ENCODE peak calls at places on chromosomes 11 and 22, in nine cellular contexts. G is HepG2, F is endothelial cell of umbilical vein, U is breast epithelium, R is SK-N-SH, J is stomach, N is transverse colon, W is sigmoid colon, B is K562. E is an unnamed sample. For H3K4me1, the result is how much of the 10 kb centered on the place peaks cover.

GRCh38 chr11:2891291-2891690 is 5.7 kb upstream of the CDKN1C start:
- DNase-seq in N (no peak), G (no peak), F (no peak), B (peak), J (no peak), W (no peak), R (peak), U (no peak), E (no peak)

GRCh38 chr11:78690588-78690987 is 115.9 kb upstream of the NARS2 start:
- DNase-seq in B (no peak), G (no peak), R (no peak), J (no peak), U (no peak), W (no peak), F (no peak), N (no peak), E (no peak)

GRCh38 chr11:1297576-1298473 is 11.6 kb downstream of the TOLLIP start:
- DNase-seq in F (no peak), R (no peak), J (peak), U (no peak), G (no peak), N (peak), W (no peak), B (no peak), E (peak)

GRCh38 chr22:20495861-20496681 is 476 bp upstream of the KLHL22 start:
- DNase-seq in G (peak), F (peak), R (peak), U (peak), B (peak), N (peak), J (peak), W (peak), E (peak)

GRCh38 chr11:103436131-103436770 is 327.0 kb downstream of the DYNC2H1 start:
- DNase-seq in G (no peak), B (no peak), N (no peak), W (no peak), U (no peak), F (no peak), J (no peak), R (no peak), E (no peak)

GRCh38 chr11:36711104-36711825 is 113.2 kb upstream of the RAG2 start:
- DNase-seq in N (no peak), J (no peak), U (no peak), B (peak), R (no peak), F (no peak), G (peak), W (no peak), E (no peak)

GRCh38 chr11:58625826-58626460 is 3.5 kb downstream of the CNTF start:
- DNase-seq in F (no peak), J (no peak), N (no peak), W (no peak), U (no peak), B (no peak), R (no peak), G (no peak), E (no peak)

GRCh38 chr11:85281550-85281949 is 345.6 kb downstream of the DLG2 start:
- DNase-seq in F (no peak), B (no peak), G (no peak), N (no peak), J (no peak), U (no peak), W (no peak), R (no peak), E (no peak)

GRCh38 chr11:72985645-72986044 is 156.5 kb downstream of the FCHSD2 start:
- DNase-seq in J (no peak), R (no peak), W (no peak), G (peak), N (no peak), F (peak), B (no peak), U (no peak), E (no peak)

GRCh38 chr11:33635161-33635560 is 65.5 kb downstream of the C11orf91 start:
- DNase-seq in J (no peak), B (no peak), W (peak), U (no peak), G (no peak), F (no peak), N (no peak), R (no peak), E (peak)

GRCh38 chr11:7281083-7281482 is 29.4 kb downstream of the SYT9 start:
- DNase-seq in R (no peak), B (no peak), F (peak), G (peak), N (no peak), W (no peak), J (no peak), U (peak), E (no peak)

GRCh38 chr11:109849946-109850345 is 243.2 kb upstream of the ZC3H12C start:
- DNase-seq in W (no peak), G (no peak), U (no peak), N (no peak), B (no peak), J (no peak), F (no peak), R (no peak), E (no peak)

GRCh38 chr22:19353363-19354131 is 62.0 kb upstream of the CLTCL1 start:
- DNase-seq in W (no peak), B (no peak), G (no peak), R (no peak), U (no peak), N (no peak), J (no peak), F (no peak), E (no peak)

GRCh38 chr11:104124979-104125378 is 39.0 kb downstream of the PDGFD start:
- DNase-seq in U (no peak), W (no peak), N (no peak), B (no peak), F (peak), J (no peak), G (no peak), R (no peak), E (no peak)

GRCh38 chr11:116707250-116707649 is 65.5 kb downstream of the BUD13 start:
- DNase-seq in B (no peak), W (no peak), G (no peak), N (peak), U (no peak), R (no peak), J (peak), F (no peak), E (peak)

GRCh38 chr22:38071421-38072321 is 12.3 kb downstream of the SLC16A8 start:
- DNase-seq in J (no peak), N (no peak), G (no peak), F (no peak), B (no peak), U (no peak), R (peak), W (no peak), E (no peak)

GRCh38 chr11:69891421-69892236 is 72.4 kb upstream of the FGF3 start:
- DNase-seq in B (no peak), G (peak), R (no peak), F (no peak), N (peak), U (peak), W (no peak), J (peak), E (peak)

GRCh38 chr11:36035999-36036398 is 92.1 kb downstream of the LDLRAD3 start:
- DNase-seq in F (no peak), B (no peak), U (no peak), W (no peak), R (no peak), N (no peak), G (no peak), J (no peak), E (peak)

GRCh38 chr22:49132009-49132408 is 695.7 kb downstream of the BRD1 start:
- DNase-seq in J (no peak), B (no peak), U (no peak), F (no peak), W (peak), G (no peak), N (no peak), R (no peak), E (no peak)

GRCh38 chr22:26673485-26673884 is 16.1 kb downstream of the MIAT start:
- DNase-seq in R (no peak), F (no peak), B (peak), G (no peak), U (no peak), N (peak), W (no peak), J (no peak), E (no peak)

GRCh38 chr11:59437770-59438169 is 1.5 kb downstream of the OR5A1 start:
- DNase-seq in F (no peak), J (no peak), W (no peak), N (no peak), B (no peak), U (no peak), G (no peak), R (no peak), E (no peak)

GRCh38 chr11:12214751-12215150 is 104.4 kb downstream of the MICAL2 start:
- DNase-seq in J (no peak), N (no peak), W (no peak), B (no peak), R (no peak), G (no peak), U (no peak), F (no peak), E (no peak)

GRCh38 chr11:47412152-47412746 is 3.9 kb downstream of the SLC39A13 start:
- DNase-seq in U (no peak), G (no peak), N (peak), B (peak), W (peak), F (no peak), J (peak), R (peak), E (peak)

GRCh38 chr11:57276857-57277505 is 39.9 kb upstream of the APLNR start:
- DNase-seq in J (no peak), G (no peak), F (peak), N (no peak), U (no peak), B (no peak), W (no peak), R (no peak), E (no peak)

GRCh38 chr11:64718084-64718779 is 4.8 kb downstream of the NRXN2 start:
- DNase-seq in R (no peak), F (no peak), J (no peak), W (peak), U (no peak), N (no peak), G (no peak), B (no peak), E (no peak)

DNA sequence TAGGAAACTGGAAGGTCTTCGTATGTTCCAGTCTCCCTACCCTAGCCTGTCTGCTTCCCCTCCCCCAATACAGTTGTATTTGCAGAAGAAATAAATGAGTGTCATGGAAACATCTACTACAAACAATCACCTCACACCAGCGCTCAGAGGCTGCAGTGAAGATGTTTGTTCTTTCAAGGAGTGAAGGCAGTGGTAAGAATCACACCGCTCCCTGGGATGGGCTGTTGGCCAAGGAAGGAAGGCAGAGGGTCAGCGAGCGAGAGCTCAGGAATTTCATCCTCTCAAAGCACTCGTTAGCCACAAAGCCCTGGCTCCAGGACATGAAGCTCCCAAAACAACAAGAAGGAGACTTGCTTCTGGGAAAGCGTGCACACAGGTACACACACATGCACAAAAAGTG is 1.2 kb upstream of the IGSF9B start:
- DNase-seq in U (no peak), N (no peak), F (no peak), W (no peak), B (no peak), J (no peak), R (no peak), G (no peak), E (no peak)
- TF ChIP-seq POLR2AphosphoS5 in U (no peak), N (no peak), F (no peak), W (no peak), B (no peak), J (no peak), R (no peak), G (no peak), E (no peak)

GRCh38 chr22:40054486-40054885 is 59.7 kb downstream of the FAM83F start:
- DNase-seq in N (no peak), R (no peak), W (no peak), B (no peak), J (no peak), U (no peak), F (no peak), G (no peak), E (no peak)
- H3K4me1 ChIP-seq in N (under half), R (under half), W (under half), B (under half), J (under half), U (under half), F (under half), G (under half), E (under half)

DNA sequence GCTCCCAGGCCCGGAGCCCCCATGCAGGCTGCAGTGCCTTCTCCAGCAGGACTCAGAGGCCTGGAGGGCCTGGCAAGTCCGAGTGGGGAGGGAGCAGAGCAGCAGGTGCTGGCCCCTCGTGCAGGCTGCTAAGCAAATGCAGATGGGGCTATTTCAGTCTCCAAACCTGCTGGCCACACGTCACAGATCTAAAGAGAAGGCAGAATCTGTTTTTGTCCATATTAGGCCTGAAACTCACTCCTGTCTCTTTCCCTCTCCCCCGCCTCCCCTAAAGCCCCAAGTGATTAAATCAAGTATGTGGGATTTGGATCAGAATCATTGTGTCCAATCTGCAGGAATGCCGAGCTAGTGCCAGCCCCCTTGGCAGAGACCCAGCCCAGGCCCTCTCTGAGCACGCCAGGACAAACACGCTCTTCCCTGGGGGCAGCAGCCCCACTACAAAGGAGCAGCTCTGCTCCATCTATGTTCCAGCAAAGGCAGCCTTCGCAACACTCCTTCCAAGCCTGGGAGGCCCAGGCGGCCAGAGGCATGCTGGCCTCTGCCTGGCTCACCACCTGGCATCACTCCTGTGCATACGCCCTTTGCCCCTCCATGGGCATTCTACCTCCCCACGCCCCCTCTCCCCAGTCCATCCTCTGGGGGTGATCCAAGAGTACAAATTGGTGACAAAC is 26.5 kb downstream of the RPL27A start:
- DNase-seq in G (no peak), B (no peak), W (peak), J (peak), F (no peak), U (peak), R (peak), N (peak), E (peak)
- TF ChIP-seq POLR2AphosphoS5 in G (no peak), B (no peak), W (peak), J (peak), F (no peak), U (peak), R (peak), N (peak), E (no peak)

GRCh38 chr11:128552783-128553661 is 34.3 kb downstream of the ETS1 start:
- DNase-seq in W (no peak), F (no peak), J (no peak), B (no peak), U (peak), G (no peak), R (no peak), N (peak), E (no peak)
- H3K4me1 ChIP-seq in W (under half), F (under half), J (under half), B (under half), U (under half), G (under half), R (under half), N (under half), E (under half)

GRCh38 chr22:45268958-45269844 is 15.5 kb upstream of the UPK3A start:
- DNase-seq in W (peak), N (peak), G (no peak), F (peak), R (peak), U (peak), B (peak), J (peak), E (peak)

GRCh38 chr22:45272498-45272897 is 12.3 kb upstream of the UPK3A start:
- DNase-seq in R (no peak), F (no peak), W (no peak), G (peak), N (no peak), J (no peak), B (no peak), U (no peak), E (no peak)

GRCh38 chr22:45273452-45274075 is 11.2 kb upstream of the UPK3A start:
- DNase-seq in G (peak), J (no peak), W (no peak), R (no peak), N (peak), F (no peak), U (no peak), B (no peak), E (no peak)

GRCh38 chr22:45270095-45271020 is 14.4 kb upstream of the UPK3A start:
- DNase-seq in U (no peak), B (no peak), G (no peak), F (no peak), R (no peak), W (no peak), J (no peak), N (no peak), E (no peak)

GRCh38 chr22:45271667-45272188 is 13.0 kb upstream of the UPK3A start:
- DNase-seq in U (peak), R (no peak), N (peak), F (no peak), B (no peak), W (peak), J (peak), G (peak), E (no peak)
- TF ChIP-seq POLR2AphosphoS5 in U (peak), R (no peak), N (no peak), F (no peak), B (no peak), W (peak), J (no peak), G (no peak), E (no peak)

E was measured in upper lobe of left lung.